ENCODE peak calls at places on chromosomes 4 and X, in six cellular contexts. One of them, this sample, is unnamed.

GRCh38 chr4:167897116-167897515 is 195.2 kb upstream of the ANXA10 start:
- DNase-seq in LoVo: peak
- DNase-seq in activated CD4-positive, alpha-beta T cell treated with anti-CD3 and anti-CD28 coated beads, Interleukin-2, amount 50 U/mL, for 1 hour: no peak
- DNase-seq in amniotic stem cell: no peak
- DNase-seq in stimulated activated CD4-positive, alpha-beta T cell treated with anti-CD3 and anti-CD28 coated beads, Interleukin-2, amount 100 ng/mL, for 48 hours: no peak
- DNase-seq in T-helper 2 cell: no peak
- DNase-seq in this sample: no peak

GRCh38 chrX:140433582-140433981 is 71.3 kb downstream of the SOX3 start:
- DNase-seq in LoVo: no peak
- DNase-seq in activated CD4-positive, alpha-beta T cell treated with anti-CD3 and anti-CD28 coated beads, Interleukin-2, amount 50 U/mL, for 1 hour: no peak
- DNase-seq in amniotic stem cell: no peak
- DNase-seq in stimulated activated CD4-positive, alpha-beta T cell treated with anti-CD3 and anti-CD28 coated beads, Interleukin-2, amount 100 ng/mL, for 48 hours: no peak
- DNase-seq in T-helper 2 cell: no peak
- DNase-seq in this sample: no peak

GRCh38 chrX:52082578-52082977 is 13.6 kb upstream of the MAGED4B start:
- DNase-seq in LoVo: no peak
- DNase-seq in activated CD4-positive, alpha-beta T cell treated with anti-CD3 and anti-CD28 coated beads, Interleukin-2, amount 50 U/mL, for 1 hour: no peak
- DNase-seq in amniotic stem cell: no peak
- DNase-seq in stimulated activated CD4-positive, alpha-beta T cell treated with anti-CD3 and anti-CD28 coated beads, Interleukin-2, amount 100 ng/mL, for 48 hours: no peak
- DNase-seq in T-helper 2 cell: no peak
- DNase-seq in this sample: no peak

GRCh38 chr4:152357206-152357605 is 178.7 kb downstream of the FBXW7 start:
- DNase-seq in LoVo: no peak
- DNase-seq in activated CD4-positive, alpha-beta T cell treated with anti-CD3 and anti-CD28 coated beads, Interleukin-2, amount 50 U/mL, for 1 hour: no peak
- DNase-seq in amniotic stem cell: no peak
- DNase-seq in stimulated activated CD4-positive, alpha-beta T cell treated with anti-CD3 and anti-CD28 coated beads, Interleukin-2, amount 100 ng/mL, for 48 hours: no peak
- DNase-seq in T-helper 2 cell: no peak
- DNase-seq in this sample: no peak

GRCh38 chr4:36676139-36677050 is 395.0 kb downstream of the DTHD1 start:
- DNase-seq in LoVo: no peak
- DNase-seq in activated CD4-positive, alpha-beta T cell treated with anti-CD3 and anti-CD28 coated beads, Interleukin-2, amount 50 U/mL, for 1 hour: no peak
- DNase-seq in amniotic stem cell: no peak
- DNase-seq in stimulated activated CD4-positive, alpha-beta T cell treated with anti-CD3 and anti-CD28 coated beads, Interleukin-2, amount 100 ng/mL, for 48 hours: no peak
- DNase-seq in T-helper 2 cell: no peak
- DNase-seq in this sample: no peak

GRCh38 chr4:55184600-55185523 is 59.5 kb upstream of the KDR start:
- DNase-seq in LoVo: no peak
- DNase-seq in activated CD4-positive, alpha-beta T cell treated with anti-CD3 and anti-CD28 coated beads, Interleukin-2, amount 50 U/mL, for 1 hour: peak
- DNase-seq in amniotic stem cell: no peak
- DNase-seq in stimulated activated CD4-positive, alpha-beta T cell treated with anti-CD3 and anti-CD28 coated beads, Interleukin-2, amount 100 ng/mL, for 48 hours: peak
- DNase-seq in T-helper 2 cell: no peak
- DNase-seq in this sample: no peak

GRCh38 chr4:18042754-18043153 is 21.2 kb upstream of the LCORL start:
- DNase-seq in LoVo: no peak
- DNase-seq in activated CD4-positive, alpha-beta T cell treated with anti-CD3 and anti-CD28 coated beads, Interleukin-2, amount 50 U/mL, for 1 hour: no peak
- DNase-seq in amniotic stem cell: no peak
- DNase-seq in stimulated activated CD4-positive, alpha-beta T cell treated with anti-CD3 and anti-CD28 coated beads, Interleukin-2, amount 100 ng/mL, for 48 hours: no peak
- DNase-seq in T-helper 2 cell: no peak
- DNase-seq in this sample: no peak

GRCh38 chr4:118410143-118410542 is 57.3 kb upstream of the PRSS12 start:
- DNase-seq in LoVo: no peak
- DNase-seq in activated CD4-positive, alpha-beta T cell treated with anti-CD3 and anti-CD28 coated beads, Interleukin-2, amount 50 U/mL, for 1 hour: no peak
- DNase-seq in amniotic stem cell: peak
- DNase-seq in stimulated activated CD4-positive, alpha-beta T cell treated with anti-CD3 and anti-CD28 coated beads, Interleukin-2, amount 100 ng/mL, for 48 hours: no peak
- DNase-seq in T-helper 2 cell: no peak
- DNase-seq in this sample: no peak

GRCh38 chr4:172369471-172369959 is 556.3 kb downstream of the GALNTL6 start:
- DNase-seq in LoVo: no peak
- DNase-seq in activated CD4-positive, alpha-beta T cell treated with anti-CD3 and anti-CD28 coated beads, Interleukin-2, amount 50 U/mL, for 1 hour: no peak
- DNase-seq in amniotic stem cell: no peak
- DNase-seq in stimulated activated CD4-positive, alpha-beta T cell treated with anti-CD3 and anti-CD28 coated beads, Interleukin-2, amount 100 ng/mL, for 48 hours: no peak
- DNase-seq in T-helper 2 cell: no peak
- DNase-seq in this sample: no peak

GRCh38 chr4:151678048-151678853 is 82.6 kb downstream of the GATB start:
- DNase-seq in LoVo: no peak
- DNase-seq in activated CD4-positive, alpha-beta T cell treated with anti-CD3 and anti-CD28 coated beads, Interleukin-2, amount 50 U/mL, for 1 hour: no peak
- DNase-seq in amniotic stem cell: no peak
- DNase-seq in stimulated activated CD4-positive, alpha-beta T cell treated with anti-CD3 and anti-CD28 coated beads, Interleukin-2, amount 100 ng/mL, for 48 hours: no peak
- DNase-seq in T-helper 2 cell: no peak
- DNase-seq in this sample: no peak

GRCh38 chr4:10866691-10867090 is 182.1 kb upstream of the CLNK start:
- DNase-seq in LoVo: no peak
- DNase-seq in activated CD4-positive, alpha-beta T cell treated with anti-CD3 and anti-CD28 coated beads, Interleukin-2, amount 50 U/mL, for 1 hour: no peak
- DNase-seq in amniotic stem cell: no peak
- DNase-seq in stimulated activated CD4-positive, alpha-beta T cell treated with anti-CD3 and anti-CD28 coated beads, Interleukin-2, amount 100 ng/mL, for 48 hours: no peak
- DNase-seq in T-helper 2 cell: no peak
- DNase-seq in this sample: no peak

GRCh38 chrX:1443496-1444075 is 9.1 kb downstream of the ASMTL start:
- DNase-seq in LoVo: no peak
- DNase-seq in activated CD4-positive, alpha-beta T cell treated with anti-CD3 and anti-CD28 coated beads, Interleukin-2, amount 50 U/mL, for 1 hour: no peak
- DNase-seq in amniotic stem cell: no peak
- DNase-seq in stimulated activated CD4-positive, alpha-beta T cell treated with anti-CD3 and anti-CD28 coated beads, Interleukin-2, amount 100 ng/mL, for 48 hours: no peak
- DNase-seq in T-helper 2 cell: no peak
- DNase-seq in this sample: no peak